ENCODE peak calls at places on chromosome 22, in eight cellular contexts. K is fibroblast of lung; S is naive thymus-derived CD4-positive, alpha-beta T cell; R is CD4-positive, alpha-beta memory T cell; J is astrocyte; T is AG04450; H is cardiac muscle cell; F is aorta. D is an unnamed sample.

GRCh38 chr22:24501366-24502005 is 6.4 kb downstream of the UPB1 start:
- DNase-seq in H (peak; percentile 54), T (no peak), F (no peak), K (no peak), J (no peak), S (no peak), R (no peak), D (no peak)

GRCh38 chr22:40922484-40923303 is 28.5 kb upstream of the RBX1 start:
- DNase-seq in H (peak; percentile 71), K (peak; percentile 50), S (peak; percentile 73), R (peak; percentile 66), T (peak; percentile 41), J (peak; percentile 29), F (no peak), D (no peak)

GRCh38 chr22:17842386-17842785 is 68.1 kb upstream of the BID start:
- DNase-seq in S (peak; percentile 46), T (no peak), K (no peak), R (peak; percentile 43), H (no peak), F (no peak), J (no peak), D (peak; percentile 36)

GRCh38 chr22:24440270-24440717 is 12.9 kb downstream of the ADORA2A start:
- DNase-seq in F (no peak), R (no peak), H (no peak), J (no peak), K (no peak), S (no peak), T (no peak), D (no peak)

GRCh38 chr22:46057206-46057605 is 80.2 kb upstream of the WNT7B start:
- DNase-seq in F (peak; percentile 34), S (no peak), J (peak; percentile 48), T (no peak), K (peak; percentile 57), H (no peak), R (no peak), D (no peak)

GRCh38 chr22:23119492-23120414 is 22.0 kb downstream of the RSPH14 start:
- DNase-seq in R (peak; percentile 66), H (no peak), F (no peak), S (peak; percentile 76), J (no peak), K (no peak), T (no peak), D (peak; percentile 56)

GRCh38 chr22:21568207-21569075 is 927 bp downstream of the UBE2L3 start:
- DNase-seq in H (peak; percentile 64), S (no peak), T (no peak), K (peak; percentile 32), J (peak; percentile 22), R (no peak), F (peak; percentile 56), D (no peak)

GRCh38 chr22:46071451-46072029 is 78.8 kb upstream of the PPARA start:
- DNase-seq in T (peak; percentile 79), J (peak; percentile 90), S (peak; percentile 71), R (peak; percentile 44), H (peak; percentile 66), K (peak; percentile 95), F (peak; percentile 95), D (no peak)

GRCh38 chr22:27614291-27615007 is 187.1 kb downstream of the MN1 start:
- DNase-seq in H (no peak), S (no peak), J (no peak), K (no peak), R (no peak), F (no peak), T (no peak), D (no peak)

GRCh38 chr22:35411112-35411511 is 11.2 kb downstream of the MCM5 start:
- DNase-seq in H (no peak), F (peak; percentile 59), S (no peak), T (no peak), R (no peak), K (no peak), J (no peak), D (no peak)

GRCh38 chr22:35622132-35622913 is 5.2 kb upstream of the MB start:
- DNase-seq in T (no peak), F (no peak), J (no peak), K (no peak), S (no peak), R (no peak), H (peak; percentile 89), D (no peak)

GRCh38 chr22:19803736-19804267 is 43.2 kb downstream of the TBX1 start:
- DNase-seq in S (no peak), R (no peak), F (peak; percentile 35), T (no peak), H (no peak), K (no peak), J (no peak), D (no peak)

DNA sequence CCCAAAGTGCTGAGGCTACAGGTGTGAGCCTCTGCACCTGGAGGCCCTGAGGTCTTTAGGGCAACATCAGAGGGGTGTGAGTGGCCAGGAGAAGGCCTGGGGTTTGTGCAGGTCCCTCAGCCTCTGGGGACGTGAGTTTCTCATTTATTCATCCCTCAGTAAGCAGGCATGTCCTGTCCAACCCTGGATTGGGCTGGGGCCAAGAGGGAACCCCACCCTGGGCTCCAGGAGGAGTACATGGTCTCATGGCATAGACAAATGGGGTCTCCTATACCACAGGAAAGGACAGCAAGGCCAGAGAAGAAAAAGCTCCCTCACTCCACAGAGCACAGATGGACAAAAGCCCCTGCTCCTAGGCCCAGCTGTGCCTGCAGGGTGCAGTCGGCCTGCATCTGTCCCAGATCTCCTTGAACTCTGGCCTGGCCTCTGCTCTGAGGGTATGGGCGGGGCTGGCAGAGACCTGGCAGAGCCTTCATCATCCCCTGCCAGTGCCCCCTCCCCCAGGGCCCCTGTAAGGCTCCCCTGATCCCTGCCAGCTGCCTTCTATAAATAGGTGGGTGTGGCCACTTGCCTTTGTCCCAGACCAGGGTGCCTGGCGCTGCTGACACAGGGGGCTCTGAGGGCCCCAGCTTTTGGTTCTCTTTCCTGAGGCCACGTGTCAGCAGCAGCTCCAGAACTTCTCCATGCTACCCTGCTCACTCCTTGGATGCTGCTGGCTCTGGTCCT is 34.6 kb downstream of the A4GALT start:
- DNase-seq in T (no peak), S (no peak), J (no peak), R (no peak), K (no peak), H (peak; percentile 60), F (peak; percentile 81), D (no peak)
- H3K9me3 ChIP-seq in T (no peaks in the 10 kb centered on the region), S (no peaks in the 10 kb centered on the region), J (no peaks in the 10 kb centered on the region), R (no peaks in the 10 kb centered on the region), K (no peaks in the 10 kb centered on the region), H (no peaks in the 10 kb centered on the region), F (no peaks in the 10 kb centered on the region), D (no peaks in the 10 kb centered on the region)

GRCh38 chr22:47369431-47370015 is 607.1 kb downstream of the TBC1D22A start:
- DNase-seq in R (no peak), H (no peak), F (no peak), T (no peak), K (no peak), S (no peak), J (no peak), D (no peak)

GRCh38 chr22:47367107-47367690 is 604.7 kb downstream of the TBC1D22A start:
- DNase-seq in R (no peak), F (no peak), H (no peak), T (no peak), K (no peak), S (no peak), J (no peak), D (no peak)

GRCh38 chr22:47370448-47371262 is 608.2 kb downstream of the TBC1D22A start:
- DNase-seq in R (no peak), J (no peak), S (no peak), F (no peak), K (no peak), H (no peak), T (no peak), D (no peak)

GRCh38 chr22:47367993-47368945 is 605.8 kb downstream of the TBC1D22A start:
- DNase-seq in H (no peak), R (no peak), J (no peak), S (no peak), T (no peak), F (no peak), K (no peak), D (no peak)

GRCh38 chr22:47369020-47369419 is 606.6 kb downstream of the TBC1D22A start:
- DNase-seq in F (no peak), T (no peak), S (no peak), J (no peak), R (no peak), H (no peak), K (no peak), D (no peak)
- H3K9me3 ChIP-seq in F (peaks cover 2% of the 10 kb centered on the region), T (no peaks in the 10 kb centered on the region), S (no peaks in the 10 kb centered on the region), J (no peaks in the 10 kb centered on the region), R (no peaks in the 10 kb centered on the region), H (peaks cover 2% of the 10 kb centered on the region), K (no peaks in the 10 kb centered on the region), D (no peaks in the 10 kb centered on the region)

GRCh38 chr22:33302049-33302545 is 243.9 kb upstream of the SYN3 start:
- DNase-seq in J (peak; percentile 18), T (peak; percentile 39), K (peak; percentile 47), H (peak; percentile 87), S (peak; percentile 23), R (peak; percentile 4), F (peak; percentile 84), D (no peak)

GRCh38 chr22:33302549-33302948 is 244.4 kb upstream of the SYN3 start:
- DNase-seq in J (no peak), F (no peak), H (no peak), K (no peak), T (no peak), S (no peak), R (no peak), D (no peak)

GRCh38 chr22:33303109-33303508 is 244.9 kb upstream of the SYN3 start:
- DNase-seq in R (no peak), F (no peak), H (no peak), K (no peak), J (no peak), T (no peak), S (no peak), D (no peak)

GRCh38 chr22:33299245-33299956 is 241.2 kb upstream of the SYN3 start:
- DNase-seq in S (no peak), J (no peak), T (no peak), F (no peak), H (no peak), R (no peak), K (no peak), D (no peak)

DNA sequence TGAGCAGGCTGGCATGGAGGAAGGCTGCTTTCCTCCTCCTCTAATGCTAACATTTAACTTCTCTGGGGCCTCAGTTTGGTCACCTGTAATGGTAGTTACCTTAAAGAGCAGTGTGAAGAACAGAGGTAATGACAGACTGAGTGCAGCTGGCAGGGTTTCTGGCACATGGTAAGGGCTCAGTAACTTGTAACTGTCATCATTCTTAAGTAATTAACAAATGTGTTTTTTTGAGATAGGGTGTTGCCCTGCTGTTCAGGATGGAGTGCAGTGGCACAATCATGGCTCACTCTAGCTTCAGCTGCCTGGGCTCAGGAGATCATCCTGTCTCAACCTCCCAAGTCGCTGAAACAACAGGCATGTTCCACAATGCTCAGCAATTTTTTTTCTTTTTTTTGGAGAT is 242.0 kb upstream of the SYN3 start:
- DNase-seq in J (no peak), T (no peak), S (no peak), K (no peak), R (no peak), F (no peak), H (peak; percentile 36), D (no peak)
- H3K9me3 ChIP-seq in J (no peaks in the 10 kb centered on the region), T (no peaks in the 10 kb centered on the region), S (no peaks in the 10 kb centered on the region), K (no peaks in the 10 kb centered on the region), R (no peaks in the 10 kb centered on the region), F (no peaks in the 10 kb centered on the region), H (no peaks in the 10 kb centered on the region), D (no peaks in the 10 kb centered on the region)

DNA sequence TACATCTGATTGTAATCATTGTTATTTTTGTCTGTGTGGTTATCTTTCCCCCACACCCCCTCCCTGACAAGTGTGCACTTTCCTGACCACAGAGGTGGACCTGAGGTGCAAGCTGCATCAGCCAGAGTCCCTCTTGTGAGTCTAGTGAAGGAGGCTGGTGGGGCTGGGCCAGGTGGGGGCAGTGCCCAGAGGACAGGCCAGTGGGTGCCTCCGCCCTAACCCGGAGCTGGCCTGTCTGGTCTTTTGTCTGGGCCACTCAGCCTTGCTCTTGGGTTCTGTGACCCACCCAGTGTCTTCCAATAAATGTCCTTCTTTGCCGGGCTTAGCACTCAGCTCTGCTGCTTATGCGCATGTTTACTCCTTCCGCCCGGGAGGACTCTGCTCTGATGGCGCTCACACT is 526.2 kb downstream of the TBC1D22A start:
- DNase-seq in H (no peak), R (no peak), K (no peak), T (no peak), J (no peak), F (no peak), S (no peak), D (no peak)
- H3K9me3 ChIP-seq in H (no peaks in the 10 kb centered on the region), R (no peaks in the 10 kb centered on the region), K (no peaks in the 10 kb centered on the region), T (peaks cover 4% of the 10 kb centered on the region), J (no peaks in the 10 kb centered on the region), F (no peaks in the 10 kb centered on the region), S (no peaks in the 10 kb centered on the region), D (no peaks in the 10 kb centered on the region)

D was measured in CD4-positive, CD25-positive, alpha-beta regulatory T cell.